ENCODE peak calls at places on chromosomes 2 and 18, in seven cellular contexts. M is A549, B is hepatocyte, V is foreskin keratinocyte, Q is epithelial cell of esophagus, S is fibroblast of the aortic adventitia, C is esophagus squamous epithelium. N is an unnamed sample.

GRCh38 chr2:71749671-71750101 is 296.3 kb downstream of the DYSF start:
- DNase-seq in M (no peak), B (no peak), V (peak), Q (peak), S (peak), C (no peak), N (no peak)

GRCh38 chr2:101921961-101922325 is 69.8 kb upstream of the IL1R2 start:
- DNase-seq in M (no peak), B (no peak), V (no peak), Q (no peak), S (no peak), C (no peak), N (no peak)

GRCh38 chr2:172065086-172065485 is 20.2 kb upstream of the DLX1 start:
- DNase-seq in M (no peak), B (no peak), V (peak), Q (peak), S (no peak), C (no peak), N (no peak)

GRCh38 chr2:184304006-184304405 is 294.3 kb upstream of the ZNF804A start:
- DNase-seq in M (no peak), B (no peak), V (no peak), Q (no peak), S (peak), C (no peak), N (no peak)

GRCh38 chr2:222797308-222797707 is 63.5 kb upstream of the ACSL3 start:
- DNase-seq in M (peak), B (no peak), V (no peak), Q (no peak), S (peak), C (no peak), N (no peak)

GRCh38 chr2:231934441-231935206 is 8.4 kb upstream of the NPPC start:
- DNase-seq in M (no peak), B (no peak), V (no peak), Q (no peak), S (no peak), C (no peak), N (no peak)

GRCh38 chr2:165825041-165825440 is 31.0 kb upstream of the GALNT3 start:
- DNase-seq in M (no peak), B (peak), V (no peak), Q (peak), S (peak), C (no peak), N (no peak)

GRCh38 chr2:143056548-143056947 is 72.7 kb upstream of the ARHGAP15 start:
- DNase-seq in M (no peak), B (no peak), V (no peak), Q (no peak), S (no peak), C (no peak), N (no peak)

GRCh38 chr2:207216454-207216853 is 50.7 kb upstream of the KLF7 start:
- DNase-seq in M (no peak), B (no peak), V (no peak), Q (no peak), S (no peak), C (no peak), N (no peak)

DNA sequence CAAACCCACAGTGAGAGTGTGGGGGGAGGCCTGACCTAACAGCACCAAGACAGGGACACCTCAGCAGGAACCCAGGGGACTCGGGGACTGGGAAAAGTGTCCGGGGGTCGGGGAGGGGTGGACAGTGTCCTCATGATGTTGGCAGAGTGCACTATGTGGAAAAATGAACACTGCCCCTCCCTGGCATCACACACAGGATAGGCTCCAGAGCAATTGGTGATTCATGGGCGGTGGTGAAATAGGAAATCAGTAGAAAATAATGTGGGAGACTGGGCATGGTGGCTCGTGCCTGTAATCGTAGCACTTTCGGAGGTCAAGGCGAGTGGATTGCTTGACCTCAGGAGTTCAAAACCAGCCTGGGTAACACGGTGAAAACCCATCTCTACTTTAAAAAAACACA is 3.6 kb upstream of the ANO7 start:
- DNase-seq in M (no peak), B (no peak), V (no peak), Q (peak), S (no peak), C (no peak), N (no peak)
- TF ChIP-seq CTCF in M (no peak), B (no peak), V (no peak), Q (no peak), S (no peak), C (no peak), N (no peak)

GRCh38 chr2:61910603-61911002 is 5.1 kb downstream of the COMMD1 start:
- DNase-seq in M (no peak), B (no peak), V (no peak), Q (peak), S (no peak), C (no peak), N (no peak)

GRCh38 chr2:61905372-61906186 is at the start of gene COMMD1:
- DNase-seq in M (peak), B (peak), V (peak), Q (peak), S (peak), C (no peak), N (no peak)

GRCh38 chr2:61906187-61906470 is 655 bp downstream of the COMMD1 start:
- DNase-seq in M (no peak), B (no peak), V (no peak), Q (no peak), S (no peak), C (no peak), N (no peak)

GRCh38 chr2:61911510-61911909 is 6.0 kb downstream of the COMMD1 start:
- DNase-seq in M (no peak), B (no peak), V (peak), Q (peak), S (no peak), C (no peak), N (no peak)
- TF ChIP-seq CTCF in M (peak), B (no peak), V (peak), Q (peak), S (peak), C (no peak), N (peak)

GRCh38 chr2:218585541-218585940 is 16.9 kb downstream of the CNOT9 start:
- DNase-seq in M (no peak), B (no peak), V (no peak), Q (no peak), S (no peak), C (no peak), N (no peak)

GRCh38 chr2:218582085-218582484 is 13.4 kb downstream of the CNOT9 start:
- DNase-seq in M (no peak), B (no peak), V (peak), Q (peak), S (peak), C (no peak), N (no peak)

GRCh38 chr2:218578272-218578877 is 9.7 kb downstream of the CNOT9 start:
- DNase-seq in M (no peak), B (no peak), V (no peak), Q (no peak), S (no peak), C (no peak), N (no peak)

GRCh38 chr2:218583983-218584850 is 15.6 kb downstream of the CNOT9 start:
- DNase-seq in M (no peak), B (no peak), V (no peak), Q (no peak), S (no peak), C (no peak), N (no peak)
- TF ChIP-seq CTCF in M (peak), B (no peak), V (peak), Q (no peak), S (no peak), C (no peak), N (no peak)

GRCh38 chr2:9422321-9423099 is 818 bp downstream of the ITGB1BP1 start:
- DNase-seq in M (peak), B (peak), V (no peak), Q (peak), S (no peak), C (no peak), N (no peak)
- TF ChIP-seq CTCF in M (no peak), B (no peak), V (no peak), Q (no peak), S (no peak), C (no peak), N (no peak)

GRCh38 chr2:12066986-12067385 is 320.6 kb downstream of the LPIN1 start:
- DNase-seq in M (no peak), B (no peak), V (no peak), Q (no peak), S (no peak), C (no peak), N (no peak)
- TF ChIP-seq CTCF in M (no peak), B (no peak), V (no peak), Q (no peak), S (no peak), C (no peak), N (no peak)

DNA sequence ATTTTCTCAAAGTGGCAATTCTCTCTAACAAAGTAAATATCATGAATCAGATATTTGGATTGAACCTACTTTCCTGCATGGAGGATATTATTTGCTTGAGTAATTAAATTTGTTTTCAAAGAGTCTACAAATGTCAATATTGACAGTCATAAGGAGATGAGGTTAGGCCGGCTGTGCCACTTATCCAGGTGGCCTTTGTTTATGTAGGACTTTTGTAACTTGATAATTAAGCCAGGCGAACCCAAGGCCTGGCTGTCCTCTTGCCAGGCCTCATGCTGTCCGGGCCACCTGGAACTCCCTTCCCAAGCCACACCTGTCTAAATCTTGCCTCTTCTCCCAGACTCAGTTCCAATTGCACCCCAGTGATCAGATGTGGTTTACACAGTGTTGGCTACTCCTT is 255.2 kb downstream of the ACKR3 start:
- DNase-seq in M (no peak), B (peak), V (no peak), Q (peak), S (no peak), C (no peak), N (no peak)
- TF ChIP-seq CTCF in M (no peak), B (no peak), V (no peak), Q (no peak), S (no peak), C (no peak), N (no peak)

GRCh38 chr2:82339805-82340204 is 2035.3 kb upstream of the LRRTM1 start:
- DNase-seq in M (no peak), B (no peak), V (no peak), Q (no peak), S (no peak), C (no peak), N (no peak)

GRCh38 chr2:82340578-82341053 is 2036.1 kb upstream of the LRRTM1 start:
- DNase-seq in M (no peak), B (no peak), V (no peak), Q (no peak), S (no peak), C (no peak), N (no peak)

GRCh38 chr2:82345910-82346309 is 2041.4 kb upstream of the LRRTM1 start:
- DNase-seq in M (no peak), B (no peak), V (no peak), Q (no peak), S (no peak), C (no peak), N (no peak)

GRCh38 chr2:82342351-82342750 is 2037.8 kb upstream of the LRRTM1 start:
- DNase-seq in M (no peak), B (no peak), V (no peak), Q (no peak), S (no peak), C (no peak), N (no peak)

GRCh38 chr2:82344670-82345069 is 2040.1 kb upstream of the LRRTM1 start:
- DNase-seq in M (no peak), B (peak), V (no peak), Q (peak), S (no peak), C (no peak), N (no peak)
- TF ChIP-seq CTCF in M (no peak), B (peak), V (no peak), Q (no peak), S (no peak), C (no peak), N (no peak)

DNA sequence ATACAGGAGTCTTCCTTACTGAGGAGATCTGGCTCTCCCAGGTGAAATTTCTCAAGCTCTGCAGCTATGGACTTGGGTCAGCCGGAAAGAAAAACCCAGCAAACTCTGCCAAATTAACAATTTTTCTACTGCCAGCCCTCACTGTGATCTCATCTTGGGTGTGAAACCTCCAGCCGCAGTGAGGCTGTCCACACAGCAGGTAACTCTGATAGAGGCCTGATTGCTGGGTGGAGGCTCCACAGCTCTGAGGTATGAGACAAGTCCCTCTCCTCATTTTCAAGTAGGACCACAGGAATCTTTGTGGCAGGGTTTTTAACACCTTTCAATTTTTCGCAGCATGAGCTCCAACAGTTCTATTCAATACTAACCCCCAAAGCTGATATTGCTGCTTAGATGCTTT is 430.6 kb upstream of the RAB6C start:
- DNase-seq in M (no peak), B (no peak), V (no peak), Q (no peak), S (no peak), C (no peak), N (no peak)
- TF ChIP-seq CTCF in M (no peak), B (no peak), V (no peak), Q (no peak), S (no peak), C (no peak), N (no peak)

GRCh38 chr2:197599285-197599965 is 76.0 kb downstream of the RFTN2 start:
- DNase-seq in M (peak), B (peak), V (peak), Q (peak), S (peak), C (no peak), N (no peak)
- TF ChIP-seq CTCF in M (peak), B (peak), V (peak), Q (peak), S (peak), C (peak), N (peak)

GRCh38 chr18:2510416-2510815 is 60.9 kb downstream of the METTL4 start:
- DNase-seq in M (no peak), B (no peak), V (no peak), Q (no peak), S (no peak), C (no peak), N (no peak)

GRCh38 chr18:2511451-2511850 is 59.9 kb downstream of the METTL4 start:
- DNase-seq in M (no peak), B (no peak), V (no peak), Q (no peak), S (no peak), C (no peak), N (no peak)

GRCh38 chr18:2515408-2515807 is 55.9 kb downstream of the METTL4 start:
- DNase-seq in M (peak), B (no peak), V (peak), Q (peak), S (peak), C (no peak), N (no peak)

GRCh38 chr18:2513616-2514015 is 57.7 kb downstream of the METTL4 start:
- DNase-seq in M (no peak), B (no peak), V (no peak), Q (no peak), S (no peak), C (no peak), N (no peak)

GRCh38 chr18:2512059-2512458 is 59.2 kb downstream of the METTL4 start:
- DNase-seq in M (no peak), B (no peak), V (no peak), Q (no peak), S (no peak), C (no peak), N (no peak)
- TF ChIP-seq CTCF in M (no peak), B (no peak), V (no peak), Q (no peak), S (no peak), C (no peak), N (no peak)